ENCODE peak calls at places on chromosomes 16 and 17, in ten cellular contexts. W is substantia nigra; O is GDM1; V is NCI-H774; B is AG09319; R is AML-193; D is stimulated activated CD4-positive, alpha-beta T cell treated with anti-CD3 and anti-CD28 coated beads, Interleukin-4, amount 100 ng/mL, for 4 hours; A is progenitor cell of endocrine pancreas; C is hippocampal formation; I is effector CD4-positive, alpha-beta T cell. K is an unnamed sample.

GRCh38 chr16:1493746-1494094 is 560 bp downstream of the TELO2 start:
- DNase-seq in W (no peak), O (no peak), V (no peak), B (no peak), R (no peak), D (peak; percentile 14), A (peak; percentile 35), C (no peak), I (no peak), K (no peak)

GRCh38 chr17:77304051-77304745 is 163.4 kb downstream of the SEC14L1 start:
- DNase-seq in W (no peak), O (no peak), V (no peak), B (no peak), R (no peak), D (no peak), A (no peak), C (no peak), I (no peak), K (no peak)

GRCh38 chr16:25051446-25052160 is 36.4 kb upstream of the ARHGAP17 start:
- DNase-seq in W (no peak), O (no peak), V (no peak), B (no peak), R (no peak), D (no peak), A (no peak), C (no peak), I (no peak), K (no peak)

GRCh38 chr17:82458885-82459424 is 414 bp downstream of the NARF start:
- DNase-seq in W (no peak), O (peak; percentile 19), V (no peak), B (no peak), R (peak; percentile 45), D (no peak), A (no peak), C (no peak), I (peak; percentile 14), K (no peak)

GRCh38 chr17:13158511-13159240 is 140.8 kb upstream of the ELAC2 start:
- DNase-seq in W (no peak), O (no peak), V (no peak), B (no peak), R (no peak), D (no peak), A (no peak), C (no peak), I (no peak), K (no peak)

GRCh38 chr16:14530046-14530445 is 100.0 kb downstream of the PARN start:
- DNase-seq in W (no peak), O (no peak), V (no peak), B (no peak), R (no peak), D (no peak), A (no peak), C (no peak), I (no peak), K (no peak)

GRCh38 chr17:77376795-77377751 is 236.3 kb downstream of the SEC14L1 start:
- DNase-seq in W (no peak), O (no peak), V (peak; percentile 50), B (no peak), R (no peak), D (no peak), A (no peak), C (no peak), I (no peak), K (no peak)

GRCh38 chr17:36072431-36073121 is 8.5 kb downstream of the CCL18 start:
- DNase-seq in W (no peak), O (no peak), V (peak; percentile 21), B (no peak), R (peak; percentile 46), D (peak; percentile 52), A (peak; percentile 62), C (no peak), I (peak; percentile 39), K (peak; percentile 54)

GRCh38 chr16:3467920-3468319 is 24.4 kb downstream of the NAA60 start:
- DNase-seq in W (no peak), O (peak; percentile 54), V (no peak), B (no peak), R (no peak), D (no peak), A (no peak), C (no peak), I (no peak), K (no peak)

GRCh38 chr16:55710466-55710865 is 54.7 kb downstream of the SLC6A2 start:
- DNase-seq in W (no peak), O (no peak), V (no peak), B (no peak), R (no peak), D (no peak), A (no peak), C (no peak), I (no peak), K (no peak)

GRCh38 chr16:85657996-85658395 is 30.8 kb downstream of the GINS2 start:
- DNase-seq in W (no peak), O (no peak), V (no peak), B (no peak), R (no peak), D (no peak), A (no peak), C (no peak), I (no peak), K (no peak)

GRCh38 chr17:76940738-76941350 is 72.6 kb downstream of the MGAT5B start:
- DNase-seq in W (no peak), O (no peak), V (no peak), B (no peak), R (no peak), D (no peak), A (no peak), C (no peak), I (no peak), K (no peak)

GRCh38 chr17:57138030-57138911 is 53.2 kb downstream of the AKAP1 start:
- DNase-seq in W (no peak), O (no peak), V (no peak), B (no peak), R (no peak), D (no peak), A (no peak), C (no peak), I (no peak), K (no peak)

GRCh38 chr17:74691151-74691550 is 21.6 kb downstream of the CD300LF start:
- DNase-seq in W (no peak), O (no peak), V (no peak), B (no peak), R (no peak), D (no peak), A (no peak), C (no peak), I (no peak), K (no peak)

GRCh38 chr16:16988963-16989362 is 481.8 kb downstream of the XYLT1 start:
- DNase-seq in W (no peak), O (no peak), V (no peak), B (no peak), R (no peak), D (no peak), A (no peak), C (no peak), I (no peak), K (no peak)

GRCh38 chr16:75273054-75273925 is 21.9 kb upstream of the BCAR1 start:
- DNase-seq in W (no peak), O (no peak), V (no peak), B (no peak), R (no peak), D (no peak), A (no peak), C (no peak), I (no peak), K (no peak)

GRCh38 chr16:62041401-62041800 is 5.2 kb upstream of the CDH8 start:
- DNase-seq in W (no peak), O (no peak), V (no peak), B (no peak), R (no peak), D (no peak), A (peak; percentile 12), C (peak; percentile 88), I (no peak), K (no peak)